ENCODE peak calls at places on chromosome 14, in seven cellular contexts. I is heart left ventricle, D is stomach, G is coronary artery, A is endodermal cell, J is bronchial epithelial cell, Z is BJ. B is an unnamed sample.

GRCh38 chr14:47541652-47542051 is 133.8 kb downstream of the MDGA2 start:
- DNase-seq in G (no peak), D (no peak), I (no peak), J (no peak), Z (no peak), A (no peak), B (no peak)

GRCh38 chr14:54207075-54207474 is 189.7 kb upstream of the CDKN3 start:
- DNase-seq in D (no peak), I (no peak), J (peak; percentile 42), Z (no peak), G (no peak), A (no peak), B (peak; percentile 67)

GRCh38 chr14:95507174-95507573 is 9.3 kb downstream of the SYNE3 start:
- DNase-seq in J (peak; percentile 93), D (peak; percentile 67), I (peak; percentile 67), Z (peak; percentile 92), G (peak; percentile 87), A (no peak), B (peak; percentile 98)

GRCh38 chr14:76581592-76581991 is 179.7 kb upstream of the VASH1 start:
- DNase-seq in A (no peak), J (no peak), Z (no peak), D (no peak), I (no peak), G (no peak), B (no peak)

GRCh38 chr14:56482306-56482705 is 97.3 kb upstream of the TMEM260 start:
- DNase-seq in I (no peak), J (peak; percentile 13), A (peak; percentile 86), D (no peak), G (no peak), Z (no peak), B (peak; percentile 18)

GRCh38 chr14:31025335-31026075 is at the start of gene AP4S1:
- DNase-seq in A (peak; percentile 85), G (peak; percentile 75), D (peak; percentile 36), I (peak; percentile 53), J (no peak), Z (no peak), B (peak; percentile 55)

GRCh38 chr14:93369393-93370266 is 22.6 kb downstream of the COX8C start:
- DNase-seq in J (no peak), G (no peak), D (no peak), A (no peak), Z (no peak), I (no peak), B (no peak)

GRCh38 chr14:23828001-23828400 is 125.6 kb upstream of the DHRS4 start:
- DNase-seq in A (no peak), Z (no peak), I (no peak), D (no peak), G (no peak), J (no peak), B (no peak)

GRCh38 chr14:100140452-100141132 is 18.9 kb downstream of the DEGS2 start:
- DNase-seq in J (peak; percentile 31), Z (no peak), I (no peak), D (peak; percentile 51), A (peak; percentile 91), G (no peak), B (no peak)

GRCh38 chr14:61766136-61766535 is 3.9 kb downstream of the SNAPC1 start:
- DNase-seq in A (no peak), J (peak; percentile 62), Z (no peak), I (no peak), D (no peak), G (no peak), B (no peak)

GRCh38 chr14:24387014-24387355 is 11.8 kb upstream of the NYNRIN start:
- DNase-seq in I (no peak), J (no peak), Z (no peak), D (no peak), A (no peak), G (no peak), B (no peak)

GRCh38 chr14:77752799-77753516 is 8.0 kb downstream of the SNW1 start:
- DNase-seq in G (no peak), J (no peak), Z (no peak), I (no peak), D (no peak), A (no peak), B (no peak)

GRCh38 chr14:64721899-64722298 is 17.7 kb downstream of the PLEKHG3 start:
- DNase-seq in Z (no peak), D (no peak), G (no peak), A (no peak), J (no peak), I (no peak), B (no peak)

GRCh38 chr14:31435276-31435675 is 14.9 kb upstream of the HEATR5A start:
- DNase-seq in J (no peak), Z (peak; percentile 85), I (no peak), G (no peak), A (no peak), D (no peak), B (peak; percentile 73)

GRCh38 chr14:72341686-72342085 is 409.5 kb downstream of the RGS6 start:
- DNase-seq in G (no peak), D (no peak), Z (no peak), J (no peak), A (no peak), I (no peak), B (no peak)

GRCh38 chr14:70201994-70202393 is 13.2 kb upstream of the SLC8A3 start:
- DNase-seq in I (no peak), Z (no peak), J (no peak), G (no peak), A (no peak), D (no peak), B (no peak)

GRCh38 chr14:68076451-68076850 is 256.9 kb downstream of the RAD51B start:
- DNase-seq in Z (no peak), A (no peak), I (no peak), G (no peak), J (peak; percentile 74), D (no peak), B (peak; percentile 66)

GRCh38 chr14:69376439-69376838 is 21.7 kb downstream of the ERH start:
- DNase-seq in I (no peak), J (peak; percentile 92), A (no peak), Z (no peak), G (no peak), D (no peak), B (peak; percentile 72)

GRCh38 chr14:76576047-76576741 is 185.1 kb upstream of the VASH1 start:
- DNase-seq in Z (no peak), J (peak; percentile 37), G (no peak), D (no peak), I (peak; percentile 24), A (no peak), B (peak; percentile 4)

GRCh38 chr14:59252772-59253500 is 64.5 kb downstream of the DAAM1 start:
- DNase-seq in J (no peak), D (no peak), I (no peak), Z (no peak), A (no peak), G (no peak), B (peak; percentile 28)

GRCh38 chr14:20818861-20819260 is 16.2 kb upstream of the RNASE1 start:
- DNase-seq in J (no peak), D (no peak), G (no peak), A (peak; percentile 67), Z (no peak), I (no peak), B (no peak)
- TF ChIP-seq CTCF in J (no peak), D (no peak), G (no peak), A (peak; percentile 65), Z (peak; percentile 41), I (no peak), B (peak; percentile 39)

GRCh38 chr14:105064001-105064400 is 1.2 kb downstream of the GPR132 start:
- DNase-seq in J (no peak), A (no peak), D (no peak), I (no peak), G (no peak), Z (no peak), B (no peak)
- H3K4me3 ChIP-seq in J (no peak overlapping the region), A (no peak overlapping the region), D (peak overlapping the region; percentile 37), I (no peak overlapping the region), G (peak overlapping the region; percentile 55), Z (no peak overlapping the region), B (no peak overlapping the region)

DNA sequence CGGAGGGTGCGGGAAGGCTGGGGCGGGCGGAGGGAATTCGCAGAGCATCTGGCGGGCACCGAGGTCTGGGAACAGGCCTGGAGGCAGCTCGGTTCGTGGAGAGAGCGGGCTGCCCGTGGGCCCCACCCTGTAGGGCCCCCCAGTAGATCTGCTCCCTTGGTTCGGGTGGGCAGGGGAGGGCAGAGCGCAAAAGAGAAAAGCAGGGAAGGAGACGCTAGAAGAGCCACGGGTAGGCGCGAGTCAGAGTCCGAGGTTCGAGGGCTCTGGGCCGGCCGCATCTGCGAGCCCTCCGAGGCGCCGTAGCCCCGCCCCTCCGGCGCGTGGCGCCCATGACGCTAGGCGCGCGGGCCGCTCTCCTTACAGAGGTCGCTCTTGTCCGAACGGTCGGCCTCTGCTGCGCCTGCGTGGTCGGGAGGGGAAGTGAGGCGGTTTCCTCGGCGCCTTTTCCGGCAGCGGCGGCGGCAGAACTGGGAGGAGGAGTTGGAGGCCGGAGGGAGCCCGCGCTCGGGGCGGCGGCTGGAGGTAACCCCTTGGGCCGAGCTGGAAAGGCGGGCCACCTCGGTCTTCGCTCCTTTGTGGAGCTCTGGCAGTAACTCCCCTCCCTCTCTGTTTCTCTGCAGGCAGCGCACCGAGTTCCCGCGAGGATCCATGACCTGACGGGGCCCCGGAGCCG is at the start of gene ARF6:
- DNase-seq in G (peak; percentile 99), I (peak; percentile 99), A (peak; percentile 99), Z (peak; percentile 65), D (peak; percentile 99), J (peak; percentile 87), B (peak; percentile 97)
- TF ChIP-seq CTCF in G (no peak), I (no peak), A (no peak), Z (no peak), D (no peak), J (peak; percentile 36), B (peak; percentile 4)

DNA sequence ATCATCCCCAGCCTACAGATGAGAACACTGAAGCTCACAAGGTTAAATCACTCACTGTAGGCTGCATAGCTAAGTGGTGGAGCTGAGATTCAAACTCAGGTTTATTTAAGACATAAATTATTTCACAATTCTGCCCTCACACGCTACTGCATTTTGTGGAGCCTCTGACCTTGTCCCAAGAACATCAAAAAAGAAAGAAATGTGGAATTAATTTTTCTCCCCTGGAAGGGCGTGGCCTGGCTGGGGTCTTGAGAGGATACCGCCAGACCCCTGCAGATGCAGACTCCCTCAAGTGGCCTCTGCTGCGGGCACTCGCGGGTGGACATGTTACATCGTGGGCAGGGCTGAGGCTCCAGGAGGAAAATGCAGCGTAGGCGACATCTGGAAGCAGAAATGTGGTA is 40.6 kb downstream of the LTBP2 start:
- DNase-seq in I (no peak), J (peak; percentile 63), D (no peak), Z (no peak), G (no peak), A (no peak), B (no peak)
- H3K4me3 ChIP-seq in I (no peak overlapping the region), J (no peak overlapping the region), D (no peak overlapping the region), Z (peak overlapping the region; percentile 11), G (peak overlapping the region; percentile 58), A (no peak overlapping the region), B (peak overlapping the region; percentile 36)

DNA sequence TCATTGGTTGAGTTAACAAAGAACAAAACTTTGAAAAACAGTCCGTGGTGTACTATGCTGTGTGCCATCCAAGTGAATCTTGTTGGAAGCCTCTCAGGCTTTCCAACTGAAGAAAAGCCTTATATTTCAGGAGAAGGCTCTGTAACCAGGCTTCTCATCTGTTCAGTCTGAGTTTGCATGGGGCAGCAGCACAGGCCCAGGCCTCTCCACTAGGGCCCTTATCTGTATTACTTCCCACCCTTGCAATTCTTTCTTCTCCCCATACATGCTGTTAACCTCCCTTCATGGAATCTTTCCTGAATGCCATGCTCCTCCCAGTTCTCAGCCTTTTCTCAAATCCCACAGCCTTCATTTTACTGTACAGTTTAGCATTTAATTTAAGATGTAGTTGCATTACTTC is 28.3 kb downstream of the FRMD6 start:
- DNase-seq in I (no peak), A (peak; percentile 52), J (no peak), D (no peak), G (no peak), Z (no peak), B (no peak)
- TF ChIP-seq CTCF in I (no peak), A (peak; percentile 40), J (no peak), D (no peak), G (no peak), Z (peak; percentile 5), B (no peak)

B was measured in foreskin fibroblast.